ENCODE peak calls at places on chromosomes 12 and 14, in five cellular contexts. W, G, I, Q and S are unnamed samples.

GRCh38 chr14:67644428-67644827 is 24.7 kb downstream of the ARG2 start:
- DNase-seq in G (no peak), I (no peak), W (no peak), Q (no peak), S (no peak)

GRCh38 chr12:103887738-103888137 is 42.5 kb upstream of the HSP90B1 start:
- DNase-seq in W (no peak), G (no peak), Q (no peak), I (no peak), S (no peak)

GRCh38 chr14:22982477-22983245 is at the start of gene AJUBA:
- DNase-seq in I (peak), G (peak), W (no peak), Q (peak), S (peak)

GRCh38 chr14:105123981-105124836 is 44.4 kb downstream of the JAG2 start:
- DNase-seq in W (no peak), G (no peak), Q (no peak), I (no peak), S (no peak)

GRCh38 chr12:98373982-98374381 is 141.4 kb upstream of the TMPO start:
- DNase-seq in Q (no peak), I (no peak), G (peak), W (no peak), S (peak)

GRCh38 chr14:78598046-78598652 is 428.0 kb downstream of the NRXN3 start:
- DNase-seq in Q (peak), I (peak), G (peak), W (no peak), S (peak)

GRCh38 chr12:92466391-92467305 is 236.1 kb upstream of the PLEKHG7 start:
- DNase-seq in G (no peak), I (no peak), Q (no peak), W (no peak), S (no peak)

GRCh38 chr14:63383776-63384367 is 65.1 kb upstream of the GPHB5 start:
- DNase-seq in I (no peak), G (no peak), W (no peak), Q (no peak), S (no peak)

GRCh38 chr12:95574799-95575452 is 23.6 kb upstream of the USP44 start:
- DNase-seq in G (peak), Q (peak), W (no peak), I (peak), S (peak)

GRCh38 chr12:131615316-131616053 is 95.4 kb upstream of the SFSWAP start:
- DNase-seq in W (no peak), G (no peak), Q (no peak), I (no peak), S (peak)

DNA sequence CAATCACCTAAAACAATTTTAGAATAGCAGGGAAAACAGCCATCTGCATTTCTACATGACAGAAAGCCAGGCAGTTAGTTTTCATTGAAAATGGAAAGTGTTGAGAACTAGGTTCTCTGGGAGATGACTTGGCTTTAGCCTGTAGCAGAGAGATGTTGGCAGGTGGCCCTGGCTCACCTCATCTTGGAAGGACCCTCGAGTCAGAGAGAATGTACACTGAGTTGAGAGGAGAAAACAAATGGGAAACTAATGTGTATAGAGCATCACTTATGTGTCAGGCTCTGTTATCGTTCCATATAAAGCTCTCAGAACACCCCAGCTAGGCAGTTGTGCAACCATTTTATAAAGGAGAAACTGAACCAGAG is 51.9 kb downstream of the SUSD6 start:
- DNase-seq in G (no peak), W (no peak), I (no peak), Q (peak), S (peak)
- H3K27ac ChIP-seq in G (no peak), W (no peak), I (peak), Q (peak), S (peak)

GRCh38 chr12:26226629-26227375 is 31.4 kb downstream of the SSPN start:
- DNase-seq in Q (peak), G (no peak), W (no peak), I (peak), S (peak)
- TF ChIP-seq EZH2 in Q (no peak), G (no peak), W (no peak), I (no peak), S (no peak)

DNA sequence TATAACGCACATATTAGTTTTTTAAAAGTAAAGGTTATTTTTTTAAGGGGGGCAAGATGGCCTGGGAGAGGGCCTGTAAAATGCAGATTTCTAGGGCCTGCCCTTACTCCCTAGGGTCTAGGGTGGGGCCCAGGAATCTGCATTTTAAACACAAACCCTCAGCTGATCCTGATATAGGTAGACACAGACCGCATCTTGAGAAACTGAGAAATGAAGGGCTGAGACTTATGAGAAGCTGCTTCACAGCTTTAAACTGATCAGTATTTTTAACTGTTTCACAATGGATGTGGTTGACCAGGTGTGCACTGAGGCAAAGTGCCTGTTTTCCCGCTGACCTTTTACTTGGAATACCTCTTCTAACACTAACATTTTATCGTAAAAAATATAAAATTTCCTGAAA is 84.0 kb downstream of the CCDC88C start:
- DNase-seq in I (no peak), Q (no peak), G (no peak), W (no peak), S (no peak)
- H3K27ac ChIP-seq in I (no peak), Q (no peak), G (no peak), W (no peak), S (no peak)

DNA sequence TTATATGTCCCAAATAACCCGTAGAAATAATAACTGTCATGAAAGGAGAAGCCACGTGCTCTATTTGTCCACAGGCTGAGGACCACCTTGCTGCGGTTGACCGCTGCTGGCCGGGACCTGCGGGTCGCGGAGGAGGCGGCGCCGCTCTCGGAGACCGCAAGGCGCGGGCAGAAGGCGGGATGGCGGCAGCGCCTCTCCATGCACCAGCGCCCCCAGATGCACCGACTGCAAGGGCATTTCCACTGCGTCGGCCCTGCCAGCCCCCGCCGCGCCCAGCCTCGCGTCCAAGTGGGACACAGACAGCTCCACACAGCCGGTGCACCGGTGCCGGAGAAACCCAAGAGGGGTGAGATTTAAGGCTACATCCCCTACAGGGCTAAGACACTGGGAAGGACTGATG is 21.0 kb downstream of the RPGRIP1 start:
- DNase-seq in W (no peak), I (no peak), G (peak), Q (no peak), S (peak)
- TF ChIP-seq EZH2 in W (peak), I (no peak), G (no peak), Q (no peak), S (peak)